ENCODE peak calls at places on chromosomes 16 and 17, in five cellular contexts. C, F, I, N and G are unnamed samples.
A peak's percentile ranks its signal among the peaks of the same experiment; 100 is the strongest.

GRCh38 chr17:35241520-35241919 is 1.4 kb upstream of the SLFN5 start:
- DNase-seq in C (no peak), F (no peak), I (no peak), N (no peak), G (no peak)

GRCh38 chr16:29675811-29676643 is 3.0 kb upstream of the QPRT start:
- DNase-seq in C (no peak), F (no peak), I (no peak), N (no peak), G (no peak)

GRCh38 chr16:66036775-66037715 is 329.4 kb upstream of the CDH5 start:
- DNase-seq in C (no peak), F (no peak), I (no peak), N (no peak), G (peak; percentile 99)

GRCh38 chr17:69058165-69058564 is 2.6 kb downstream of the ABCA9 start:
- DNase-seq in C (no peak), F (no peak), I (no peak), N (no peak), G (no peak)

GRCh38 chr17:16942141-16943031 is 29.5 kb downstream of the TNFRSF13B start:
- DNase-seq in C (no peak), F (no peak), I (no peak), N (no peak), G (no peak)

GRCh38 chr17:40482722-40483121 is 18.7 kb downstream of the TNS4 start:
- DNase-seq in C (no peak), F (no peak), I (no peak), N (no peak), G (no peak)

GRCh38 chr17:18925187-18925586 is 26.8 kb upstream of the SLC5A10 start:
- DNase-seq in C (no peak), F (no peak), I (no peak), N (no peak), G (no peak)

GRCh38 chr17:78116411-78116810 is 12.1 kb downstream of the TMC6 start:
- DNase-seq in C (no peak), F (no peak), I (no peak), N (no peak), G (no peak)

GRCh38 chr17:59914274-59914854 is 21.4 kb downstream of the RPS6KB1 start:
- DNase-seq in C (no peak), F (no peak), I (no peak), N (no peak), G (peak; percentile 40)

GRCh38 chr16:57167951-57168350 is 17.9 kb downstream of the PSME3IP1 start:
- DNase-seq in C (no peak), F (no peak), I (no peak), N (no peak), G (peak; percentile 48)

GRCh38 chr17:147796-148740 is 10.7 kb downstream of the SCGB1C2 start:
- DNase-seq in C (no peak), F (peak; percentile 33), I (peak; percentile 6), N (peak; percentile 10), G (no peak)

GRCh38 chr16:27369806-27370205 is 32.2 kb upstream of the IL21R start:
- DNase-seq in C (no peak), F (no peak), I (no peak), N (no peak), G (no peak)

GRCh38 chr17:2511138-2511461 is 588 bp downstream of the METTL16 start:
- DNase-seq in C (no peak), F (no peak), I (no peak), N (no peak), G (no peak)

GRCh38 chr17:12620200-12620720 is 45.4 kb upstream of the MYOCD start:
- DNase-seq in C (no peak), F (no peak), I (no peak), N (no peak), G (no peak)

GRCh38 chr17:30380106-30380420 is 1.3 kb downstream of the CPD start:
- DNase-seq in C (no peak), F (no peak), I (no peak), N (no peak), G (no peak)

GRCh38 chr17:81991684-81992513 is 14.5 kb downstream of the ASPSCR1 start:
- DNase-seq in C (peak; percentile 52), F (peak; percentile 85), I (no peak), N (no peak), G (no peak)

GRCh38 chr17:76631821-76632565 is 11.6 kb downstream of the ST6GALNAC1 start:
- DNase-seq in C (no peak), F (no peak), I (no peak), N (no peak), G (no peak)

GRCh38 chr16:3457434-3458252 is 14.2 kb downstream of the NAA60 start:
- DNase-seq in C (peak; percentile 91), F (peak; percentile 82), I (peak; percentile 87), N (peak; percentile 91), G (peak; percentile 69)

GRCh38 chr16:67880584-67880983 is 4.1 kb upstream of the NRN1L start:
- DNase-seq in C (no peak), F (no peak), I (no peak), N (no peak), G (no peak)

GRCh38 chr17:3750926-3751325 is 27.2 kb downstream of the HASPIN start:
- DNase-seq in C (no peak), F (no peak), I (no peak), N (no peak), G (no peak)

GRCh38 chr17:79114455-79115301 is 40.1 kb downstream of the ENGASE start:
- DNase-seq in C (no peak), F (no peak), I (no peak), N (no peak), G (no peak)

GRCh38 chr17:48625502-48626201 is 506 bp downstream of the HOXB9 start:
- DNase-seq in C (peak; percentile 69), F (no peak), I (no peak), N (peak; percentile 50), G (no peak)

GRCh38 chr16:78822509-78822908 is 723.1 kb downstream of the WWOX start:
- DNase-seq in C (no peak), F (no peak), I (no peak), N (no peak), G (no peak)

GRCh38 chr16:1489077-1489476 is 333 bp upstream of the PTX4 start:
- DNase-seq in C (no peak), F (no peak), I (no peak), N (no peak), G (no peak)

GRCh38 chr16:67185003-67185865 is 1.5 kb upstream of the MATCAP1 start:
- DNase-seq in C (peak; percentile 98), F (peak; percentile 91), I (peak; percentile 96), N (peak; percentile 75), G (peak; percentile 76)

GRCh38 chr16:11256657-11257130 is 690 bp upstream of the SOCS1 start:
- DNase-seq in C (peak; percentile 48), F (no peak), I (peak; percentile 42), N (no peak), G (no peak)

GRCh38 chr17:45667591-45668171 is 116.4 kb upstream of the CRHR1 start:
- DNase-seq in C (no peak), F (no peak), I (no peak), N (no peak), G (no peak)

GRCh38 chr17:13202835-13203234 is 185.0 kb upstream of the ELAC2 start:
- DNase-seq in C (no peak), F (no peak), I (no peak), N (no peak), G (no peak)

GRCh38 chr16:3977376-3977775 is 96.9 kb upstream of the CREBBP start:
- DNase-seq in C (no peak), F (no peak), I (no peak), N (no peak), G (no peak)

DNA sequence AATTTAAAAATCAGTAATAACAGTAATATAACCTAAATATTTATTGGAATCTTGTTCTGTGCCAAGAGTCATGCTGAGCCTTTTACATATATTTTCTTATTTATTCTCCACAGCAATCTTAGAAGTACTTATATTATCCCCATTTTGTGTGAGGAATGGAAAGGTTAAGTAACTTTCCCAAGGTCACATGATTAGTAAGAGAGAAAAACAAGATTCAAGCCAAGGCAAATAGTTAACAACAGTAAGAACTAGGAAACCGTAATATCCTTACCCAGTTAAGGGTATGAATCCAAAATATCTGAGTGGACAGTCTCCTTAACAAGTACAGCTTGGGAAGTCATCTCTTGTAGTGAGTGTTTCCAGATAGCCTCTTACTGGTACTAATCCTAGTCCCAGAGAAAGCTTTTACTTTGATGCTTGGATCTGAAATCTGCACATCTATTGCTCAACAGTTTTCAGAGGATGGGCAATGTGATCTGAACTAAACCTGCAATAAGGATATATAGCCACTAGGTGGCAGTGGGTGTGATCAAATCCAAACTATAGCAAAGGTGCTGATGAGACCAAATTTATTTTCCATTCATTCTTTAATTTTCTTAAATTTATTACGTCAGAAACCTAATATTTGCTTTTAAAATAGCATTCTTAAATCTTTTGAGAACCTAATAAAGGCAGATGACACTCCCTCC is 23.3 kb downstream of the SHISA6 start:
- DNase-seq in C (no peak), F (no peak), I (no peak), N (no peak), G (no peak)
- TF ChIP-seq CTCF in C (no peak), F (no peak), I (peak; percentile 38), N (no peak), G (no peak)

GRCh38 chr16:70438983-70439862 is at the start of gene ST3GAL2:
- DNase-seq in C (peak; percentile 98), F (peak; percentile 94), I (peak; percentile 92), N (peak; percentile 90), G (peak; percentile 85)
- TF ChIP-seq CTCF in C (no peak), F (no peak), I (no peak), N (no peak), G (no peak)

GRCh38 chr17:1200440-1200839 is 20.7 kb upstream of the ABR start:
- DNase-seq in C (no peak), F (no peak), I (no peak), N (no peak), G (no peak)

GRCh38 chr17:1201132-1201702 is 21.4 kb upstream of the ABR start:
- DNase-seq in C (no peak), F (no peak), I (no peak), N (no peak), G (no peak)

GRCh38 chr17:1206016-1206787 is 26.4 kb upstream of the ABR start:
- DNase-seq in C (no peak), F (no peak), I (no peak), N (no peak), G (no peak)

GRCh38 chr17:1203967-1204291 is 24.1 kb upstream of the ABR start:
- DNase-seq in C (no peak), F (no peak), I (no peak), N (no peak), G (no peak)

GRCh38 chr17:1203111-1203966 is 23.6 kb upstream of the ABR start:
- DNase-seq in C (peak; percentile 84), F (no peak), I (no peak), N (peak; percentile 44), G (no peak)
- TF ChIP-seq CTCF in C (no peak), F (no peak), I (no peak), N (no peak), G (no peak)

DNA sequence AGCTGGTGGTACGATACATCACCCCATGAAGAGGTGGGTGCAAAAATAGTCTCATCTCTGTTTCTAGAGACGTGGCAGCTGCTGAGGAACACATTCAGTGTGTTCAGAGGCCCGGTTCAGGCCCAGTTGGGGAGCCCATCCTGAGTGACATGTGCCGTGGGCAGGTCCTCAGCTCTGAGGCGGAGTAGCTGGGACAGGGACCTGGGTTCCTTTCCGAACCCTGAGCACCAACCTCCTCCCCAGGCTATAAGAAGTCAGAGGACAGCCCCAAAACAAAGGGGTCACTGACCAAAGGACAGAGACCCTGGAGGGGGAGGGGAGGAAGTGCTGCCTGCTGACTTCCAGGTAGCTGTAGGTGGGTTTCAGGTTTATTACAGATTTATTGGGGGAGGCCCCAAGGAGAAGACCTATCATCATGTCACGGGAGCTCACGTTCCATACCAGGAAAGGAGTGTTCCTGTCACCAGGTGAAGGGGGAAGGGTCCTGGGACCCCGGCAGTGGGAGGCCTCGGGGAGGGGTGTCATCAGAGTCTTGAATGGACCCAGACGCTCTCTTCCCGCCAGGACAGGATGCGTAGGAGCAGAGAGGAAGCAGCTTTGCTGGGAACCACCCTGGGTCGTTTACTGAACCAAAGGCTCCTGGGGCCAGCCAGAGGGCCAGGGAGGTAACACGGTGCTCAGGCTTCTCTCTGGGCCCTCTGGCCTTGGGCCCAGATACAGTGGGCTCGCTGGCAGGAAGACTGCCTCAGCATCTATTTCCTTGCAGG is 4.9 kb downstream of the LDHD start:
- DNase-seq in C (no peak), F (no peak), I (no peak), N (no peak), G (no peak)
- TF ChIP-seq CTCF in C (no peak), F (peak; percentile 62), I (no peak), N (no peak), G (no peak)